ENCODE peak calls at places on chromosome 15, in six cellular contexts. One of them, this sample, is unnamed.

GRCh38 chr15:75058127-75058905 is 34.9 kb downstream of the PPCDC start:
- DNase-seq in naive thymus-derived CD4-positive, alpha-beta T cell: no peak
- DNase-seq in NCI-H510A treated with DMSO at 0.1 percent for 48 hours: no peak
- DNase-seq in G401: no peak
- DNase-seq in DND-41: no peak
- DNase-seq in uterus: no peak
- DNase-seq in this sample: no peak

GRCh38 chr15:38610748-38611147 is 46.1 kb upstream of the RASGRP1 start:
- DNase-seq in naive thymus-derived CD4-positive, alpha-beta T cell: peak
- DNase-seq in NCI-H510A treated with DMSO at 0.1 percent for 48 hours: peak
- DNase-seq in G401: no peak
- DNase-seq in DND-41: no peak
- DNase-seq in uterus: no peak
- DNase-seq in this sample: no peak

GRCh38 chr15:52496776-52497470 is 31.8 kb downstream of the MYO5A start:
- DNase-seq in naive thymus-derived CD4-positive, alpha-beta T cell: peak
- DNase-seq in NCI-H510A treated with DMSO at 0.1 percent for 48 hours: no peak
- DNase-seq in G401: no peak
- DNase-seq in DND-41: no peak
- DNase-seq in uterus: no peak
- DNase-seq in this sample: no peak

GRCh38 chr15:74451861-74452835 is 8.8 kb downstream of the UBL7 start:
- DNase-seq in naive thymus-derived CD4-positive, alpha-beta T cell: no peak
- DNase-seq in NCI-H510A treated with DMSO at 0.1 percent for 48 hours: no peak
- DNase-seq in G401: peak
- DNase-seq in DND-41: no peak
- DNase-seq in uterus: no peak
- DNase-seq in this sample: no peak

GRCh38 chr15:99433757-99434211 is 132.0 kb upstream of the MEF2A start:
- DNase-seq in naive thymus-derived CD4-positive, alpha-beta T cell: no peak
- DNase-seq in NCI-H510A treated with DMSO at 0.1 percent for 48 hours: no peak
- DNase-seq in G401: no peak
- DNase-seq in DND-41: no peak
- DNase-seq in uterus: no peak
- DNase-seq in this sample: no peak

GRCh38 chr15:66741646-66742045 is 39.6 kb downstream of the SMAD6 start:
- DNase-seq in naive thymus-derived CD4-positive, alpha-beta T cell: no peak
- DNase-seq in NCI-H510A treated with DMSO at 0.1 percent for 48 hours: no peak
- DNase-seq in G401: no peak
- DNase-seq in DND-41: no peak
- DNase-seq in uterus: no peak
- DNase-seq in this sample: no peak

GRCh38 chr15:63089260-63090043 is 32.2 kb upstream of the LACTB start:
- DNase-seq in naive thymus-derived CD4-positive, alpha-beta T cell: no peak
- DNase-seq in NCI-H510A treated with DMSO at 0.1 percent for 48 hours: peak
- DNase-seq in G401: peak
- DNase-seq in DND-41: peak
- DNase-seq in uterus: peak
- DNase-seq in this sample: no peak

GRCh38 chr15:74863239-74864056 is 9.7 kb downstream of the SCAMP2 start:
- DNase-seq in naive thymus-derived CD4-positive, alpha-beta T cell: no peak
- DNase-seq in NCI-H510A treated with DMSO at 0.1 percent for 48 hours: no peak
- DNase-seq in G401: no peak
- DNase-seq in DND-41: no peak
- DNase-seq in uterus: no peak
- DNase-seq in this sample: no peak

GRCh38 chr15:80173022-80173759 is 20.4 kb downstream of the FAH start:
- DNase-seq in naive thymus-derived CD4-positive, alpha-beta T cell: peak
- DNase-seq in NCI-H510A treated with DMSO at 0.1 percent for 48 hours: peak
- DNase-seq in G401: peak
- DNase-seq in DND-41: peak
- DNase-seq in uterus: peak
- DNase-seq in this sample: no peak

GRCh38 chr15:63491116-63491817 is 13.1 kb upstream of the USP3 start:
- DNase-seq in naive thymus-derived CD4-positive, alpha-beta T cell: no peak
- DNase-seq in NCI-H510A treated with DMSO at 0.1 percent for 48 hours: no peak
- DNase-seq in G401: no peak
- DNase-seq in DND-41: no peak
- DNase-seq in uterus: no peak
- DNase-seq in this sample: no peak

GRCh38 chr15:43330780-43331086 is 360 bp upstream of the LCMT2 start:
- DNase-seq in naive thymus-derived CD4-positive, alpha-beta T cell: no peak
- DNase-seq in NCI-H510A treated with DMSO at 0.1 percent for 48 hours: no peak
- DNase-seq in G401: no peak
- DNase-seq in DND-41: no peak
- DNase-seq in uterus: no peak
- DNase-seq in this sample: no peak

GRCh38 chr15:67023517-67024321 is 41.7 kb upstream of the SMAD3 start:
- DNase-seq in naive thymus-derived CD4-positive, alpha-beta T cell: no peak
- DNase-seq in NCI-H510A treated with DMSO at 0.1 percent for 48 hours: no peak
- DNase-seq in G401: no peak
- DNase-seq in DND-41: no peak
- DNase-seq in uterus: no peak
- DNase-seq in this sample: no peak

GRCh38 chr15:40477703-40478269 is 7.0 kb downstream of the CHST14 start:
- DNase-seq in naive thymus-derived CD4-positive, alpha-beta T cell: no peak
- DNase-seq in NCI-H510A treated with DMSO at 0.1 percent for 48 hours: peak
- DNase-seq in G401: no peak
- DNase-seq in DND-41: no peak
- DNase-seq in uterus: no peak
- DNase-seq in this sample: no peak

GRCh38 chr15:70835415-70835814 is 18.5 kb downstream of the LARP6 start:
- DNase-seq in naive thymus-derived CD4-positive, alpha-beta T cell: no peak
- DNase-seq in NCI-H510A treated with DMSO at 0.1 percent for 48 hours: no peak
- DNase-seq in G401: no peak
- DNase-seq in DND-41: no peak
- DNase-seq in uterus: peak
- DNase-seq in this sample: peak

GRCh38 chr15:92574161-92574560 is 81.4 kb downstream of the FAM174B start:
- DNase-seq in naive thymus-derived CD4-positive, alpha-beta T cell: no peak
- DNase-seq in NCI-H510A treated with DMSO at 0.1 percent for 48 hours: no peak
- DNase-seq in G401: no peak
- DNase-seq in DND-41: no peak
- DNase-seq in uterus: no peak
- DNase-seq in this sample: no peak

GRCh38 chr15:73749533-73749932 is 3.6 kb downstream of the INSYN1 start:
- DNase-seq in naive thymus-derived CD4-positive, alpha-beta T cell: no peak
- DNase-seq in NCI-H510A treated with DMSO at 0.1 percent for 48 hours: no peak
- DNase-seq in G401: no peak
- DNase-seq in DND-41: no peak
- DNase-seq in uterus: no peak
- DNase-seq in this sample: no peak

GRCh38 chr15:52463638-52464037 is 65.0 kb downstream of the MYO5A start:
- DNase-seq in naive thymus-derived CD4-positive, alpha-beta T cell: no peak
- DNase-seq in NCI-H510A treated with DMSO at 0.1 percent for 48 hours: no peak
- DNase-seq in G401: no peak
- DNase-seq in DND-41: no peak
- DNase-seq in uterus: no peak
- DNase-seq in this sample: no peak

GRCh38 chr15:80804970-80805495 is 25.9 kb downstream of the CEMIP start:
- DNase-seq in naive thymus-derived CD4-positive, alpha-beta T cell: peak
- DNase-seq in NCI-H510A treated with DMSO at 0.1 percent for 48 hours: peak
- DNase-seq in G401: no peak
- DNase-seq in DND-41: peak
- DNase-seq in uterus: no peak
- DNase-seq in this sample: no peak

GRCh38 chr15:27399236-27399635 is 428.3 kb downstream of the GABRG3 start:
- DNase-seq in naive thymus-derived CD4-positive, alpha-beta T cell: no peak
- DNase-seq in NCI-H510A treated with DMSO at 0.1 percent for 48 hours: no peak
- DNase-seq in G401: no peak
- DNase-seq in DND-41: no peak
- DNase-seq in uterus: no peak
- DNase-seq in this sample: no peak

GRCh38 chr15:45796433-45796832 is 161.6 kb downstream of the SQOR start:
- DNase-seq in naive thymus-derived CD4-positive, alpha-beta T cell: no peak
- DNase-seq in NCI-H510A treated with DMSO at 0.1 percent for 48 hours: no peak
- DNase-seq in G401: no peak
- DNase-seq in DND-41: no peak
- DNase-seq in uterus: no peak
- DNase-seq in this sample: no peak

GRCh38 chr15:67521770-67522568 is 1.0 kb downstream of the C15orf61 start:
- DNase-seq in naive thymus-derived CD4-positive, alpha-beta T cell: no peak
- DNase-seq in NCI-H510A treated with DMSO at 0.1 percent for 48 hours: peak
- DNase-seq in G401: peak
- DNase-seq in DND-41: no peak
- DNase-seq in uterus: no peak
- DNase-seq in this sample: no peak

GRCh38 chr15:58840048-58840447 is 68.9 kb downstream of the MINDY2 start:
- DNase-seq in naive thymus-derived CD4-positive, alpha-beta T cell: no peak
- DNase-seq in NCI-H510A treated with DMSO at 0.1 percent for 48 hours: no peak
- DNase-seq in G401: no peak
- DNase-seq in DND-41: no peak
- DNase-seq in uterus: no peak
- DNase-seq in this sample: no peak

GRCh38 chr15:98787936-98788757 is 139.8 kb downstream of the IGF1R start:
- DNase-seq in naive thymus-derived CD4-positive, alpha-beta T cell: no peak
- DNase-seq in NCI-H510A treated with DMSO at 0.1 percent for 48 hours: no peak
- DNase-seq in G401: peak
- DNase-seq in DND-41: no peak
- DNase-seq in uterus: no peak
- DNase-seq in this sample: no peak

GRCh38 chr15:67003586-67003985 is 61.8 kb upstream of the SMAD3 start:
- DNase-seq in naive thymus-derived CD4-positive, alpha-beta T cell: no peak
- DNase-seq in NCI-H510A treated with DMSO at 0.1 percent for 48 hours: no peak
- DNase-seq in G401: no peak
- DNase-seq in DND-41: no peak
- DNase-seq in uterus: no peak
- DNase-seq in this sample: no peak

GRCh38 chr15:80382285-80382684 is 21.9 kb upstream of the ARNT2 start:
- DNase-seq in naive thymus-derived CD4-positive, alpha-beta T cell: no peak
- DNase-seq in NCI-H510A treated with DMSO at 0.1 percent for 48 hours: no peak
- DNase-seq in G401: no peak
- DNase-seq in DND-41: no peak
- DNase-seq in uterus: no peak
- DNase-seq in this sample: no peak

GRCh38 chr15:93520206-93520605 is 431.2 kb upstream of the RGMA start:
- DNase-seq in naive thymus-derived CD4-positive, alpha-beta T cell: no peak
- DNase-seq in NCI-H510A treated with DMSO at 0.1 percent for 48 hours: peak
- DNase-seq in G401: no peak
- DNase-seq in DND-41: no peak
- DNase-seq in uterus: no peak
- DNase-seq in this sample: no peak

GRCh38 chr15:84934942-84935729 is 46.5 kb upstream of the PDE8A start:
- DNase-seq in naive thymus-derived CD4-positive, alpha-beta T cell: no peak
- DNase-seq in NCI-H510A treated with DMSO at 0.1 percent for 48 hours: peak
- DNase-seq in G401: no peak
- DNase-seq in DND-41: no peak
- DNase-seq in uterus: no peak
- DNase-seq in this sample: no peak

GRCh38 chr15:101118615-101119014 is 133.2 kb downstream of the CHSY1 start:
- DNase-seq in naive thymus-derived CD4-positive, alpha-beta T cell: no peak
- DNase-seq in NCI-H510A treated with DMSO at 0.1 percent for 48 hours: no peak
- DNase-seq in G401: no peak
- DNase-seq in DND-41: no peak
- DNase-seq in uterus: no peak
- DNase-seq in this sample: no peak

GRCh38 chr15:40054746-40055575 is 16.0 kb upstream of the SRP14 start:
- DNase-seq in naive thymus-derived CD4-positive, alpha-beta T cell: no peak
- DNase-seq in NCI-H510A treated with DMSO at 0.1 percent for 48 hours: peak
- DNase-seq in G401: peak
- DNase-seq in DND-41: peak
- DNase-seq in uterus: no peak
- DNase-seq in this sample: peak

GRCh38 chr15:57606816-57607215 is 15.1 kb downstream of the MYZAP start:
- DNase-seq in naive thymus-derived CD4-positive, alpha-beta T cell: no peak
- DNase-seq in NCI-H510A treated with DMSO at 0.1 percent for 48 hours: no peak
- DNase-seq in G401: peak
- DNase-seq in DND-41: no peak
- DNase-seq in uterus: no peak
- DNase-seq in this sample: no peak

GRCh38 chr15:26561130-26561529 is 211.7 kb downstream of the GABRB3 start:
- DNase-seq in naive thymus-derived CD4-positive, alpha-beta T cell: no peak
- DNase-seq in NCI-H510A treated with DMSO at 0.1 percent for 48 hours: no peak
- DNase-seq in G401: no peak
- DNase-seq in DND-41: no peak
- DNase-seq in uterus: no peak
- DNase-seq in this sample: no peak

GRCh38 chr15:89067751-89068150 is 20.5 kb upstream of the ABHD2 start:
- DNase-seq in naive thymus-derived CD4-positive, alpha-beta T cell: no peak
- DNase-seq in NCI-H510A treated with DMSO at 0.1 percent for 48 hours: no peak
- DNase-seq in G401: no peak
- DNase-seq in DND-41: no peak
- DNase-seq in uterus: no peak
- DNase-seq in this sample: no peak

GRCh38 chr15:91067026-91067425 is 33.0 kb upstream of the SV2B start:
- DNase-seq in naive thymus-derived CD4-positive, alpha-beta T cell: no peak
- DNase-seq in NCI-H510A treated with DMSO at 0.1 percent for 48 hours: no peak
- DNase-seq in G401: no peak
- DNase-seq in DND-41: no peak
- DNase-seq in uterus: no peak
- DNase-seq in this sample: no peak

GRCh38 chr15:73727330-73728018 is 25.7 kb downstream of the INSYN1 start:
- DNase-seq in naive thymus-derived CD4-positive, alpha-beta T cell: no peak
- DNase-seq in NCI-H510A treated with DMSO at 0.1 percent for 48 hours: no peak
- DNase-seq in G401: no peak
- DNase-seq in DND-41: no peak
- DNase-seq in uterus: no peak
- DNase-seq in this sample: no peak

GRCh38 chr15:38127306-38127731 is 125.3 kb upstream of the SPRED1 start:
- DNase-seq in naive thymus-derived CD4-positive, alpha-beta T cell: no peak
- DNase-seq in NCI-H510A treated with DMSO at 0.1 percent for 48 hours: no peak
- DNase-seq in G401: no peak
- DNase-seq in DND-41: no peak
- DNase-seq in uterus: no peak
- DNase-seq in this sample: no peak

GRCh38 chr15:78402056-78402610 is 35.9 kb upstream of the IREB2 start:
- DNase-seq in naive thymus-derived CD4-positive, alpha-beta T cell: no peak
- DNase-seq in NCI-H510A treated with DMSO at 0.1 percent for 48 hours: no peak
- DNase-seq in G401: no peak
- DNase-seq in DND-41: no peak
- DNase-seq in uterus: no peak
- DNase-seq in this sample: no peak

GRCh38 chr15:76901965-76902364 is 3.2 kb downstream of the SCAPER start:
- DNase-seq in naive thymus-derived CD4-positive, alpha-beta T cell: no peak
- DNase-seq in NCI-H510A treated with DMSO at 0.1 percent for 48 hours: no peak
- DNase-seq in G401: no peak
- DNase-seq in DND-41: no peak
- DNase-seq in uterus: no peak
- DNase-seq in this sample: no peak

GRCh38 chr15:74873756-74874424 is 725 bp upstream of the SCAMP2 start:
- DNase-seq in naive thymus-derived CD4-positive, alpha-beta T cell: peak
- DNase-seq in NCI-H510A treated with DMSO at 0.1 percent for 48 hours: no peak
- DNase-seq in G401: no peak
- DNase-seq in DND-41: no peak
- DNase-seq in uterus: peak
- DNase-seq in this sample: peak

This sample was measured in right atrium auricular region.